ENCODE peak calls at places on chromosomes 2 and 18, in five cellular contexts. L is activated T-helper 9 cell treated with anti-CD3 and anti-CD28 coated beads, Interleukin-2, amount 50 U/mL, for 16 hours; B is right cardiac atrium; J is iris pigment epithelial cell; O is frontal cortex. N is an unnamed sample.

GRCh38 chr2:3036432-3037125 is 341.0 kb downstream of the EIPR1 start:
- DNase-seq in L (no peak), B (no peak), J (no peak), O (no peak), N (no peak)

GRCh38 chr2:15146960-15147359 is 414.2 kb downstream of the NBAS start:
- DNase-seq in L (no peak), B (no peak), J (no peak), O (no peak), N (no peak)

GRCh38 chr2:147345246-147345645 is 499.6 kb upstream of the ACVR2A start:
- DNase-seq in L (no peak), B (no peak), J (peak), O (no peak), N (peak)

GRCh38 chr2:190984595-190984994 is 29.4 kb downstream of the STAT1 start:
- DNase-seq in L (no peak), B (no peak), J (peak), O (no peak), N (no peak)

GRCh38 chr18:48657446-48658120 is 118.8 kb downstream of the CTIF start:
- DNase-seq in L (no peak), B (no peak), J (peak), O (no peak), N (peak)

GRCh38 chr18:77763530-77763929 is 513.9 kb downstream of the GALR1 start:
- DNase-seq in L (no peak), B (no peak), J (no peak), O (no peak), N (no peak)

GRCh38 chr2:1591978-1592907 is 152.1 kb downstream of the PXDN start:
- DNase-seq in L (no peak), B (peak), J (peak), O (no peak), N (peak)

GRCh38 chr2:122081743-122082142 is 326.3 kb downstream of the TSN start:
- DNase-seq in L (no peak), B (no peak), J (no peak), O (no peak), N (no peak)

GRCh38 chr18:9135912-9136314 is 668 bp upstream of the ANKRD12 start:
- DNase-seq in L (no peak), B (no peak), J (peak), O (no peak), N (peak)

N was measured in A673.